ENCODE peak calls at places on chromosomes 1 and 21, in seven cellular contexts. Z, U, R, Y, K, P and W are unnamed samples.

GRCh38 chr1:156402621-156403020 is 33.6 kb downstream of the RHBG start:
- DNase-seq in Z (no peak), Y (no peak), U (no peak), R (no peak), K (no peak), P (no peak), W (no peak)

GRCh38 chr1:245715291-245715701 is 560.5 kb downstream of the KIF26B start:
- DNase-seq in R (no peak), U (no peak), Y (peak; percentile 58), P (peak; percentile 63), K (no peak), Z (no peak), W (peak; percentile 13)

GRCh38 chr1:7962011-7962335 is 462 bp downstream of the PARK7 start:
- DNase-seq in P (no peak), R (no peak), U (no peak), Z (no peak), K (no peak), Y (no peak), W (no peak)

GRCh38 chr1:84339503-84339902 is 38.0 kb downstream of the SAMD13 start:
- DNase-seq in Y (peak; percentile 67), U (no peak), R (no peak), K (no peak), P (peak; percentile 61), Z (no peak), W (no peak)

GRCh38 chr1:56068908-56069307 is 510.5 kb downstream of the PLPP3 start:
- DNase-seq in P (no peak), Y (peak; percentile 88), R (no peak), U (no peak), K (no peak), Z (no peak), W (no peak)

GRCh38 chr21:28608646-28609045 is 384.0 kb downstream of the LTN1 start:
- DNase-seq in K (no peak), Z (no peak), R (no peak), U (no peak), P (no peak), Y (peak; percentile 37), W (no peak)

GRCh38 chr1:62466982-62467532 is 30.2 kb downstream of the USP1 start:
- DNase-seq in P (no peak), Z (no peak), Y (no peak), R (no peak), U (no peak), K (no peak), W (no peak)

GRCh38 chr1:31523769-31524168 is 52.5 kb upstream of the TINAGL1 start:
- DNase-seq in Z (peak; percentile 23), K (no peak), U (no peak), P (no peak), R (peak; percentile 68), Y (peak; percentile 70), W (no peak)

GRCh38 chr1:11541236-11541635 is 62.3 kb downstream of the DISP3 start:
- DNase-seq in Y (no peak), R (no peak), P (no peak), Z (no peak), K (no peak), U (no peak), W (no peak)

GRCh38 chr1:185058103-185058502 is 12.7 kb downstream of the RNF2 start:
- DNase-seq in U (no peak), Z (no peak), R (no peak), Y (no peak), K (no peak), P (no peak), W (no peak)

GRCh38 chr1:7393141-7393540 is 378.0 kb upstream of the VAMP3 start:
- DNase-seq in P (no peak), K (no peak), U (no peak), Y (no peak), R (no peak), Z (no peak), W (no peak)

GRCh38 chr1:84598846-84599741 is 24.9 kb upstream of the CTBS start:
- DNase-seq in K (no peak), U (no peak), P (no peak), Y (peak; percentile 87), R (no peak), Z (no peak), W (no peak)

GRCh38 chr1:16718908-16719533 is 21.3 kb upstream of the RNU1-4 start:
- DNase-seq in R (no peak), Y (no peak), Z (no peak), K (peak; percentile 46), P (no peak), U (no peak), W (peak; percentile 70)

GRCh38 chr1:86951430-86951829 is 37.0 kb downstream of the HS2ST1 start:
- DNase-seq in Z (no peak), R (no peak), P (no peak), U (no peak), K (no peak), Y (no peak), W (no peak)

GRCh38 chr1:92923664-92924063 is 37.6 kb downstream of the DIPK1A start:
- DNase-seq in Y (peak; percentile 75), K (no peak), U (no peak), Z (no peak), P (no peak), R (no peak), W (no peak)

GRCh38 chr1:193417945-193418744 is 231.7 kb upstream of the B3GALT2 start:
- DNase-seq in U (no peak), Z (no peak), Y (peak; percentile 54), R (no peak), K (no peak), P (no peak), W (no peak)

DNA sequence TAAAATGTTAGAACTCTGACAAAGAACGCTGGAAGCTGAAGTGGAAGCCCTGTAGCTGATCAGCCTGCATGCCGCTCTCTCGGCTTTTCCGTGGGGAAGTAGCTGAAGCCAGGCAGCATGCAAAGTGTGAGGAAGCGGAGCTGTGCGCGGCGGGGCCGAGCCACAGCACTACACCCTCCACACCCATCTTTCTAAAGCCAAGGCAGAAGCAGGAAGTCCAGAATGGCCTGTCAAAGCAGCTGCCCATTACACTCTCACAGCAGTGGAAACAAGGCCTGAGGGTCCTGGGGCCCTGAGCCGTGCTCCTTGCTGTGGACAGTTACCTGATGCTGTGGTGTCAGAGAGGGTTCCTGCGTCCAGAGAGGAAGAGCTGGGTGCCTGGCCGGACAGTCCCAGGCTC is 69.6 kb downstream of the UBR4 start:
- DNase-seq in Z (peak; percentile 14), P (no peak), K (no peak), R (peak; percentile 63), U (no peak), Y (no peak), W (no peak)
- H3K36me3 ChIP-seq in Z (peaks cover 97% of the 10 kb centered on the region), P (peaks cover 5% of the 10 kb centered on the region), K (peaks cover 75% of the 10 kb centered on the region), R (no peaks in the 10 kb centered on the region), U (peaks cover 86% of the 10 kb centered on the region), Y (peaks cover 90% of the 10 kb centered on the region), W (peaks cover 46% of the 10 kb centered on the region)

DNA sequence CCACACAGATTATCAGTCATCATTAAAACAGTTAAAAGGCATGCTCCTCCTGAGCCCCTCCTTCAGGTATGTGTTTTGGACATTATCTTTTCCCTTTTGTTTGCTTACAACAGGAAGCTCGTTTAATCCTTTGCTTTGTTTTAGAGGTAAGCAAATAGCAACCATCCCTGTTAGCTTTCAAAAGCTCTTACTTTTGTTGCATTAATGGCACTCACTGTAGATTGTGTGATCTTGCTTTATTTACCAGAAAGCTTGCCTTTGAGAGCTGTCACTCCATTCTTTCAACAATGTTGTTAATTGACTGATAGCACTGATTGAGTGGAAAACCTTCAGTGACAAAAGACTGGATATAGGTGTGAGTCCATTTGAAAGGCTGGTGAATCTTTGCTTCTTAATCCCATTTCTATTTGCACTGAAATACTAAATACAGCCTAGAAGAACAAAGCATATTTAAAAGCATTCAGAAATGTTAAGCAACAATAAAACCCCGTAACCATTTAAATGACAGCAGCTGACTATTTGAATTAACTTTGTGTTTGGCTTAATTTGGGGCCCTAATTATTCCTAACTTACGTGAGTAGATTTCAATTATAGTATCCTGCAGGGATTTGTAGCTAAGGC is 48.3 kb downstream of the ADGRL2 start:
- DNase-seq in R (no peak), Y (no peak), Z (no peak), P (no peak), K (no peak), U (no peak), W (peak; percentile 3)
- H3K4me3 ChIP-seq in R (no peak overlapping the region), Y (no peak overlapping the region), Z (no peak overlapping the region), P (no peak overlapping the region), K (no peak overlapping the region), U (no peak overlapping the region), W (no peak overlapping the region)

GRCh38 chr1:110056776-110057175 is 13.7 kb downstream of the ALX3 start:
- DNase-seq in P (no peak), K (no peak), R (peak; percentile 44), Y (peak; percentile 95), U (no peak), Z (no peak), W (no peak)

GRCh38 chr1:110058591-110058990 is 11.9 kb downstream of the ALX3 start:
- DNase-seq in P (no peak), K (no peak), U (no peak), Y (peak; percentile 55), Z (no peak), R (no peak), W (no peak)

GRCh38 chr1:110056284-110056680 is 14.2 kb downstream of the ALX3 start:
- DNase-seq in K (no peak), R (no peak), Z (no peak), U (no peak), Y (peak; percentile 79), P (no peak), W (no peak)

GRCh38 chr1:110059133-110059863 is 11.2 kb downstream of the ALX3 start:
- DNase-seq in Z (no peak), R (no peak), K (no peak), Y (no peak), P (no peak), U (no peak), W (no peak)

GRCh38 chr1:110057963-110058518 is 12.4 kb downstream of the ALX3 start:
- DNase-seq in Y (peak; percentile 40), R (no peak), K (no peak), Z (no peak), U (no peak), P (no peak), W (no peak)
- H3K36me3 ChIP-seq in Y (peaks cover 14% of the 10 kb centered on the region), R (no peaks in the 10 kb centered on the region), K (peaks cover 49% of the 10 kb centered on the region), Z (peaks cover 51% of the 10 kb centered on the region), U (peaks cover 36% of the 10 kb centered on the region), P (peaks cover 3% of the 10 kb centered on the region), W (peaks cover 48% of the 10 kb centered on the region)

DNA sequence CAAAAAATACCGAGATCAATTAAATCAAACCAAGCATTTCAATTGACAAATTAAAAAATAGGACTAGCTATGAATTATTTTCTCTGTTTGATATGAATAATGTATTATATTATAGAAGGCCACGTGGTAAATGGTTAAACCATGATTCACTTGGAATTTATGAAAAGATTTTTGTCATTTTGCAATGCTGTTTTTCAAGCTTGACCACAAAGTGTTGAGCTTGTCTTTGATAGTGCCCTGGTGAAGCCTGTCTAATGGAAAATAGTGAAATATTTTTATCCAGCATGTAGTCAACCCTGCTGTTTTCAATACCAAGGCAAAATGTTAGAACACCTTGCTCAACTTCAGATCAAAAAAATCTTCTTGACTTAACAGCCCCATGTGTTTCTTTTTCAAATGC is 288.0 kb upstream of the PRMT6 start:
- DNase-seq in U (no peak), R (no peak), K (no peak), Z (no peak), Y (peak; percentile 54), P (no peak), W (no peak)
- H3K4me3 ChIP-seq in U (no peak overlapping the region), R (no peak overlapping the region), K (no peak overlapping the region), Z (no peak overlapping the region), Y (no peak overlapping the region), P (no peak overlapping the region), W (no peak overlapping the region)

DNA sequence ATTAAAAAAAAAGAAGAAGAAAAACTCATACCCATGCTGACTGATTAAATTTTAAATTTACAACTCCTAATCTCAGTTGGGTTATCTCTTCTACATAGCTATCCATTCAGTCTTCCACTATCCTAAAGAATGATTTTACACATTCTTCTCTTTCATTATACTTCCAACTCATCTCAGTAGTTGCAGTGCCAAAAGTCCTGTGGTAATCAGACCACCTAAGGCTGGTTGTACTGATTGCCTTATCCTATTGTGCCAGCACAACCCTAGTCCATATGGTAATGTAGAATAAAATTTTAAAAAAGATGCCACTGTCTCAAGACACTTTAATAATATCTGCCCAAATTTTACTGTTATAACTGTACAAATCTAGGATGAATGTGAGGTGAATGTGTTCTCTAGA is 448.0 kb downstream of the LRRIQ3 start:
- DNase-seq in R (no peak), U (no peak), P (no peak), Y (no peak), Z (no peak), K (no peak), W (no peak)
- H3K36me3 ChIP-seq in R (no peaks in the 10 kb centered on the region), U (no peaks in the 10 kb centered on the region), P (no peaks in the 10 kb centered on the region), Y (no peaks in the 10 kb centered on the region), Z (no peaks in the 10 kb centered on the region), K (no peaks in the 10 kb centered on the region), W (no peaks in the 10 kb centered on the region)